ENCODE peak calls at places on chromosomes 12 and 14, in eight cellular contexts. K is sigmoid colon, X is MM.1S, N is mesothelial cell of epicardium, P is neural crest cell, C is H9, Y is progenitor cell of endocrine pancreas, M is choroid plexus epithelial cell. J is an unnamed sample.

GRCh38 chr12:111437816-111438454 is 32.2 kb downstream of the SH2B3 start:
- DNase-seq in C (no peak), P (no peak), X (no peak), N (no peak), Y (no peak), M (peak; percentile 84), K (no peak), J (no peak)

GRCh38 chr12:47079365-47079893 is at the start of gene PCED1B:
- DNase-seq in X (peak; percentile 69), P (peak; percentile 43), C (peak; percentile 74), K (peak; percentile 91), N (peak; percentile 59), M (peak; percentile 85), Y (peak; percentile 33), J (peak; percentile 64)

GRCh38 chr14:100830681-100831080 is 4.8 kb downstream of the MEG3 start:
- DNase-seq in M (no peak), C (no peak), Y (no peak), X (no peak), N (no peak), P (no peak), K (no peak), J (no peak)

GRCh38 chr12:53770281-53770680 is 18.5 kb upstream of the CISTR start:
- DNase-seq in K (no peak), Y (no peak), N (no peak), X (no peak), P (no peak), M (peak; percentile 89), C (no peak), J (no peak)

GRCh38 chr14:91349481-91350074 is 68.0 kb downstream of the CCDC88C start:
- DNase-seq in M (no peak), X (peak; percentile 81), N (no peak), C (no peak), P (no peak), K (no peak), Y (no peak), J (no peak)

GRCh38 chr12:87661770-87662402 is 367.3 kb downstream of the C12orf50 start:
- DNase-seq in K (no peak), N (no peak), Y (no peak), C (no peak), X (peak; percentile 59), P (no peak), M (no peak), J (no peak)

GRCh38 chr12:13000616-13000934 is 510 bp upstream of the HEBP1 start:
- DNase-seq in X (no peak), N (no peak), K (no peak), Y (no peak), M (no peak), C (no peak), P (no peak), J (no peak)

GRCh38 chr12:121932914-121933521 is 14.6 kb downstream of the CFAP251 start:
- DNase-seq in C (no peak), N (no peak), Y (no peak), M (no peak), X (no peak), P (no peak), K (no peak), J (no peak)

GRCh38 chr14:92510972-92511371 is 2.6 kb upstream of the RIN3 start:
- DNase-seq in N (no peak), X (no peak), Y (no peak), M (no peak), P (no peak), C (peak; percentile 72), K (peak; percentile 58), J (no peak)

GRCh38 chr14:61512026-61512425 is 183.3 kb upstream of the HIF1A start:
- DNase-seq in N (no peak), K (no peak), P (no peak), Y (no peak), C (no peak), M (peak; percentile 68), X (no peak), J (no peak)

GRCh38 chr14:98120831-98121464 is 1151.0 kb downstream of the BCL11B start:
- DNase-seq in X (no peak), N (no peak), P (no peak), K (no peak), Y (no peak), C (no peak), M (no peak), J (no peak)

GRCh38 chr12:74849801-74850200 is 312.2 kb downstream of the ATXN7L3B start:
- DNase-seq in K (no peak), N (no peak), P (no peak), C (no peak), X (no peak), M (peak; percentile 12), Y (no peak), J (no peak)

GRCh38 chr14:78222746-78223145 is 52.6 kb downstream of the NRXN3 start:
- DNase-seq in M (no peak), Y (no peak), P (no peak), K (no peak), C (no peak), N (no peak), X (no peak), J (no peak)

GRCh38 chr14:31010935-31011334 is 14.5 kb upstream of the AP4S1 start:
- DNase-seq in X (no peak), M (no peak), K (no peak), C (no peak), N (no peak), Y (no peak), P (no peak), J (no peak)

GRCh38 chr12:111741235-111741812 is 25.4 kb upstream of the ALDH2 start:
- DNase-seq in M (peak; percentile 56), C (no peak), Y (no peak), K (no peak), X (no peak), N (no peak), P (no peak), J (no peak)

GRCh38 chr14:21168055-21168454 is 12.2 kb upstream of the OR5AU1 start:
- DNase-seq in M (no peak), P (no peak), K (no peak), N (no peak), X (no peak), Y (no peak), C (no peak), J (no peak)

GRCh38 chr12:96882862-96883261 is 24.2 kb upstream of the NEDD1 start:
- DNase-seq in N (no peak), M (peak; percentile 75), P (no peak), K (no peak), C (no peak), X (no peak), Y (no peak), J (no peak)

GRCh38 chr12:45727994-45728624 is 1.4 kb upstream of the ARID2 start:
- DNase-seq in M (no peak), P (no peak), K (no peak), N (no peak), C (no peak), Y (no peak), X (no peak), J (no peak)

GRCh38 chr12:51994959-51995358 is 11.8 kb upstream of the TAMALIN start:
- DNase-seq in K (no peak), N (no peak), M (no peak), C (no peak), Y (no peak), P (no peak), X (no peak), J (no peak)

GRCh38 chr12:3658327-3659163 is 94.4 kb downstream of the CRACR2A start:
- DNase-seq in M (peak; percentile 46), Y (peak; percentile 34), N (no peak), C (peak; percentile 75), K (no peak), X (no peak), P (peak; percentile 53), J (peak; percentile 5)
- TF ChIP-seq CTCF in M (peak; percentile 62), Y (peak; percentile 78), N (no peak), C (peak; percentile 81), K (no peak), X (peak; percentile 32), P (peak; percentile 68), J (peak; percentile 53)

GRCh38 chr12:31011746-31012567 is 61.7 kb upstream of the DDX11 start:
- DNase-seq in X (no peak), C (no peak), P (no peak), N (no peak), Y (no peak), K (peak; percentile 42), M (no peak), J (no peak)
- TF ChIP-seq CTCF in X (peak; percentile 46), C (peak; percentile 50), P (peak; percentile 42), N (no peak), Y (peak; percentile 44), K (no peak), M (peak; percentile 49), J (no peak)

GRCh38 chr12:50841654-50842531 is 833 bp upstream of the TMPRSS12 start:
- DNase-seq in X (no peak), N (no peak), M (no peak), Y (no peak), K (no peak), P (no peak), C (no peak), J (no peak)

GRCh38 chr12:50839032-50839431 is 3.7 kb upstream of the TMPRSS12 start:
- DNase-seq in N (no peak), C (no peak), X (no peak), M (no peak), Y (no peak), K (no peak), P (no peak), J (no peak)

GRCh38 chr12:50842637-50843493 is at the start of gene TMPRSS12:
- DNase-seq in X (no peak), Y (peak; percentile 13), P (no peak), N (peak; percentile 55), K (no peak), M (peak; percentile 48), C (peak; percentile 94), J (no peak)

GRCh38 chr12:50845021-50845647 is 2.4 kb downstream of the TMPRSS12 start:
- DNase-seq in X (no peak), M (peak; percentile 11), K (no peak), Y (no peak), N (no peak), P (no peak), C (no peak), J (no peak)

GRCh38 chr12:50840809-50841487 is 1.8 kb upstream of the TMPRSS12 start:
- DNase-seq in N (no peak), C (no peak), X (no peak), K (no peak), M (no peak), Y (no peak), P (no peak), J (no peak)
- TF ChIP-seq CTCF in N (no peak), C (no peak), X (no peak), K (no peak), M (no peak), Y (no peak), P (no peak), J (no peak)

DNA sequence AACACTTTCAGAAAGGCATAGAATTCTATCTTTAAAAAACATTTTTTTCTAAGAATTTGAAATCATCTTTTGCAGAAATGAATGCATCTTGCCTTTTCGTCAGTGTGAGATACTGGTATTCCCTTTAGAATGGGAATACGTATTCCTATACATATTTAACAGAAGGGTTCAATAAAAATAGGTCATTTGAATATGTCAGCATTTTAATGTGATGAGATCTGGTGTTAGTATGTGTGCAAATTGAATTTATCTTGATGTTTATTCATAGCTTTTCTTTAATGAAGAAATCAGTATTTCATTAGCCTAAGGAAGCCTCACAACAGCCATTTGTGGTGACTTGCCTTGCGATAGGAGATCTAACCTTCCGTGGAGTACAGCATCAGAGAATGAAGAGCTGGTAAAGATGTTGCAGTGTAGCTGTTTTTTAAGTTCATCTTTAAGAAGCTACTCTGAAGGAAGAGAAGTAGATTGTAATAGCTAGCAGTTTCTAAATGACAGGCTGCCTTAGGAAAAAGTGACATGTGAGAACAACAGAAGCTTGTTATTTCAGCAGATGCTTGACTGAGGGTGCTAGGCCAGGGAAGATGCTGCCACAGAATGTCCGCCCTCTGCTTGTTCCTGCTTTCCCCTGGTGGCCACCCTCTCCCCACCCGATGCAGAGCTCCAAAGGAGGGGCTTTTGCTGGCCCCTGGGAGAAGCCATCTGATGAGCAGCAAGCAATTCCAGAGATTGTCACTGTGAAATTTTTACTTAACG is 44.4 kb downstream of the WDR20 start:
- DNase-seq in M (no peak), C (no peak), Y (no peak), X (no peak), P (no peak), N (no peak), K (peak; percentile 3), J (no peak)
- TF ChIP-seq CTCF in M (no peak), C (no peak), Y (no peak), X (no peak), P (no peak), N (no peak), K (no peak), J (no peak)